ENCODE peak calls at places on chromosomes 12 and 14, in six cellular contexts. A, X, O, P, M and C are unnamed samples. For H3K4me1, the result is how much of the 10 kb centered on the place peaks cover.

GRCh38 chr12:27927347-27927746 is 45.2 kb downstream of the PTHLH start:
- DNase-seq in M (no peak), P (no peak), A (no peak), X (no peak), O (no peak), C (no peak)

GRCh38 chr12:24823808-24824515 is 124.9 kb downstream of the BCAT1 start:
- DNase-seq in M (no peak), P (no peak), A (no peak), O (no peak), X (no peak), C (no peak)

GRCh38 chr14:100903672-100904185 is at the start of gene RTL1:
- DNase-seq in O (no peak), P (no peak), X (no peak), A (no peak), M (no peak), C (no peak)

GRCh38 chr12:127355061-127355820 is 911.7 kb upstream of the TMEM132C start:
- DNase-seq in A (no peak), M (no peak), O (no peak), X (no peak), P (no peak), C (peak)

GRCh38 chr14:96246535-96246839 is 9.5 kb upstream of the BDKRB1 start:
- DNase-seq in X (no peak), M (no peak), P (no peak), A (no peak), O (no peak), C (peak)

GRCh38 chr14:47149326-47149725 is 497.7 kb upstream of the RPL10L start:
- DNase-seq in P (no peak), A (no peak), O (no peak), M (no peak), X (no peak), C (no peak)

GRCh38 chr14:50813544-50813863 is 17.5 kb downstream of the NIN start:
- DNase-seq in P (no peak), A (no peak), O (no peak), M (no peak), X (no peak), C (no peak)

GRCh38 chr12:28313631-28314030 is 123.4 kb downstream of the CCDC91 start:
- DNase-seq in M (no peak), P (no peak), O (no peak), A (no peak), X (no peak), C (no peak)

GRCh38 chr12:97299867-97300266 is 162.7 kb upstream of the RMST start:
- DNase-seq in M (no peak), O (no peak), X (no peak), A (no peak), P (no peak), C (peak)

GRCh38 chr14:20486700-20487401 is 17.6 kb downstream of the PNP start:
- DNase-seq in O (no peak), M (no peak), A (no peak), P (no peak), X (no peak), C (no peak)

GRCh38 chr14:32947081-32947480 is 8.4 kb downstream of the NPAS3 start:
- DNase-seq in O (no peak), X (no peak), P (no peak), A (no peak), M (no peak), C (no peak)

GRCh38 chr14:44778562-44778961 is 183.2 kb downstream of the KLHL28 start:
- DNase-seq in A (no peak), P (no peak), O (no peak), M (no peak), X (no peak), C (peak)

GRCh38 chr14:88559852-88560251 is 3.0 kb upstream of the ZC3H14 start:
- DNase-seq in X (no peak), P (no peak), O (no peak), M (no peak), A (no peak), C (peak)

GRCh38 chr14:65210118-65210826 is 108.0 kb upstream of the MAX start:
- DNase-seq in P (no peak), M (no peak), X (no peak), O (no peak), A (no peak), C (no peak)

GRCh38 chr12:50222275-50222783 is 55.2 kb upstream of the CERS5 start:
- DNase-seq in X (no peak), A (peak), O (peak), P (peak), M (peak), C (peak)

GRCh38 chr12:120496353-120497340 is 734 bp downstream of the DYNLL1 start:
- DNase-seq in A (peak), X (no peak), P (peak), M (peak), O (peak), C (peak)

GRCh38 chr14:79466938-79467527 is 744.3 kb downstream of the DIO2 start:
- DNase-seq in O (no peak), P (no peak), X (no peak), A (no peak), M (no peak), C (no peak)

GRCh38 chr12:53221203-53222076 is 10.6 kb downstream of the RARG start:
- DNase-seq in A (peak), X (no peak), O (peak), M (peak), P (peak), C (peak)
- H3K4me1 ChIP-seq in A (half or more), X (half or more), O (half or more), M (under half), P (half or more), C (half or more)

GRCh38 chr12:106309671-106310313 is 7.3 kb downstream of the TCP11L2 start:
- DNase-seq in M (no peak), A (no peak), X (no peak), O (no peak), P (no peak), C (no peak)
- H3K4me1 ChIP-seq in M (under half), A (under half), X (under half), O (half or more), P (half or more), C (under half)

GRCh38 chr12:57836442-57837375 is 9.8 kb downstream of the CTDSP2 start:
- DNase-seq in M (peak), X (no peak), P (peak), A (peak), O (peak), C (peak)
- H3K4me1 ChIP-seq in M (half or more), X (under half), P (half or more), A (half or more), O (half or more), C (half or more)

GRCh38 chr12:116867523-116867922 is 13.7 kb downstream of the HRK start:
- DNase-seq in X (no peak), M (no peak), O (no peak), P (no peak), A (no peak), C (no peak)
- H3K4me1 ChIP-seq in X (under half), M (under half), O (under half), P (under half), A (under half), C (under half)

GRCh38 chr14:56176530-56176929 is 58.3 kb downstream of the PELI2 start:
- DNase-seq in A (no peak), O (no peak), M (no peak), P (no peak), X (no peak), C (no peak)
- H3K4me1 ChIP-seq in A (under half), O (under half), M (under half), P (under half), X (under half), C (under half)

GRCh38 chr12:56645717-56646446 is at the start of gene ATP5F1B:
- DNase-seq in A (peak), M (peak), O (peak), X (peak), P (peak), C (peak)
- H3K4me1 ChIP-seq in A (under half), M (under half), O (under half), X (under half), P (half or more), C (under half)

GRCh38 chr14:24330973-24331674 is 3.7 kb downstream of the ADCY4 start:
- DNase-seq in P (no peak), A (no peak), X (no peak), M (no peak), O (no peak), C (no peak)
- H3K4me1 ChIP-seq in P (under half), A (under half), X (under half), M (under half), O (half or more), C (under half)

GRCh38 chr14:91118511-91119068 is 4.7 kb downstream of the DGLUCY start:
- DNase-seq in P (no peak), A (no peak), X (no peak), O (no peak), M (no peak), C (no peak)

GRCh38 chr14:91115986-91116385 is 2.1 kb downstream of the DGLUCY start:
- DNase-seq in M (no peak), P (no peak), O (no peak), X (no peak), A (peak), C (no peak)

GRCh38 chr14:91119556-91120311 is 5.9 kb downstream of the DGLUCY start:
- DNase-seq in A (peak), M (peak), O (no peak), P (no peak), X (peak), C (no peak)

GRCh38 chr14:91116913-91117588 is 3.2 kb downstream of the DGLUCY start:
- DNase-seq in O (no peak), X (no peak), P (no peak), A (no peak), M (no peak), C (no peak)

GRCh38 chr14:91117960-91118359 is 4.1 kb downstream of the DGLUCY start:
- DNase-seq in X (no peak), O (no peak), M (no peak), A (no peak), P (no peak), C (no peak)
- H3K4me1 ChIP-seq in X (half or more), O (under half), M (under half), A (under half), P (half or more), C (under half)